ENCODE peak calls at places on chromosomes 1 and 21, in seven cellular contexts. One of them, this sample, is unnamed.
A peak's percentile ranks its signal among the peaks of the same experiment; 100 is the strongest.

GRCh38 chr1:3530086-3530930 is 75.8 kb downstream of the ARHGEF16 start:
- DNase-seq in Panc1: no peak
- DNase-seq in fibroblast of the aortic adventitia: peak; percentile 37
- DNase-seq in AG09309: no peak
- DNase-seq in psoas muscle: no peak
- DNase-seq in pancreas: no peak
- DNase-seq in stomach: peak; percentile 64
- DNase-seq in this sample: no peak

GRCh38 chr1:165885305-165885694 is 57.9 kb downstream of the UCK2 start:
- DNase-seq in AG09309: no peak
- DNase-seq in psoas muscle: no peak
- DNase-seq in Panc1: no peak
- DNase-seq in fibroblast of the aortic adventitia: no peak
- DNase-seq in pancreas: no peak
- DNase-seq in stomach: no peak
- DNase-seq in this sample: no peak

GRCh38 chr1:48036693-48037386 is 39.7 kb upstream of the TRABD2B start:
- DNase-seq in fibroblast of the aortic adventitia: peak; percentile 26
- DNase-seq in stomach: no peak
- DNase-seq in Panc1: no peak
- DNase-seq in psoas muscle: no peak
- DNase-seq in AG09309: no peak
- DNase-seq in pancreas: no peak
- DNase-seq in this sample: peak; percentile 88

GRCh38 chr1:204619721-204620120 is 65.8 kb downstream of the LRRN2 start:
- DNase-seq in Panc1: no peak
- DNase-seq in pancreas: no peak
- DNase-seq in psoas muscle: no peak
- DNase-seq in stomach: no peak
- DNase-seq in fibroblast of the aortic adventitia: no peak
- DNase-seq in AG09309: no peak
- DNase-seq in this sample: no peak

GRCh38 chr1:230589951-230590350 is 52.3 kb upstream of the COG2 start:
- DNase-seq in fibroblast of the aortic adventitia: no peak
- DNase-seq in stomach: no peak
- DNase-seq in AG09309: no peak
- DNase-seq in pancreas: no peak
- DNase-seq in Panc1: no peak
- DNase-seq in psoas muscle: no peak
- DNase-seq in this sample: no peak

GRCh38 chr1:154350383-154350782 is 25.1 kb downstream of the ATP8B2 start:
- DNase-seq in fibroblast of the aortic adventitia: no peak
- DNase-seq in Panc1: no peak
- DNase-seq in stomach: peak; percentile 52
- DNase-seq in pancreas: no peak
- DNase-seq in AG09309: no peak
- DNase-seq in psoas muscle: no peak
- DNase-seq in this sample: no peak

GRCh38 chr21:44987301-44987885 is 47.6 kb downstream of the SLX9 start:
- DNase-seq in fibroblast of the aortic adventitia: no peak
- DNase-seq in Panc1: no peak
- DNase-seq in AG09309: no peak
- DNase-seq in stomach: no peak
- DNase-seq in pancreas: no peak
- DNase-seq in psoas muscle: peak; percentile 45
- DNase-seq in this sample: no peak

GRCh38 chr1:55050283-55050682 is 10.9 kb downstream of the PCSK9 start:
- DNase-seq in psoas muscle: no peak
- DNase-seq in pancreas: no peak
- DNase-seq in fibroblast of the aortic adventitia: peak; percentile 57
- DNase-seq in Panc1: no peak
- DNase-seq in AG09309: peak; percentile 35
- DNase-seq in stomach: no peak
- DNase-seq in this sample: no peak

GRCh38 chr1:1134300-1134961 is 18.5 kb upstream of the C1orf159 start:
- DNase-seq in AG09309: no peak
- DNase-seq in fibroblast of the aortic adventitia: no peak
- DNase-seq in psoas muscle: no peak
- DNase-seq in stomach: no peak
- DNase-seq in pancreas: no peak
- DNase-seq in Panc1: no peak
- DNase-seq in this sample: no peak

GRCh38 chr1:225933072-225933471 is 7.9 kb downstream of the LEFTY2 start:
- DNase-seq in Panc1: peak; percentile 41
- DNase-seq in fibroblast of the aortic adventitia: peak; percentile 51
- DNase-seq in psoas muscle: no peak
- DNase-seq in pancreas: no peak
- DNase-seq in stomach: no peak
- DNase-seq in AG09309: no peak
- DNase-seq in this sample: no peak

GRCh38 chr1:152049291-152050073 is 12.7 kb upstream of the S100A11 start:
- DNase-seq in fibroblast of the aortic adventitia: peak; percentile 87
- DNase-seq in psoas muscle: no peak
- DNase-seq in pancreas: no peak
- DNase-seq in stomach: no peak
- DNase-seq in Panc1: no peak
- DNase-seq in AG09309: no peak
- DNase-seq in this sample: no peak

GRCh38 chr1:240337795-240338194 is 246.1 kb downstream of the FMN2 start:
- DNase-seq in pancreas: no peak
- DNase-seq in psoas muscle: no peak
- DNase-seq in AG09309: peak; percentile 96
- DNase-seq in Panc1: no peak
- DNase-seq in stomach: no peak
- DNase-seq in fibroblast of the aortic adventitia: peak; percentile 94
- DNase-seq in this sample: peak; percentile 54

GRCh38 chr1:12409676-12410075 is 179.8 kb downstream of the VPS13D start:
- DNase-seq in fibroblast of the aortic adventitia: peak; percentile 39
- DNase-seq in Panc1: no peak
- DNase-seq in pancreas: no peak
- DNase-seq in psoas muscle: no peak
- DNase-seq in AG09309: no peak
- DNase-seq in stomach: no peak
- DNase-seq in this sample: no peak

GRCh38 chr1:181483561-181484291 is 409 bp downstream of the CACNA1E start:
- DNase-seq in fibroblast of the aortic adventitia: no peak
- DNase-seq in stomach: no peak
- DNase-seq in Panc1: no peak
- DNase-seq in pancreas: no peak
- DNase-seq in psoas muscle: no peak
- DNase-seq in AG09309: no peak
- DNase-seq in this sample: no peak

GRCh38 chr1:12756756-12757433 is 10.9 kb downstream of the CFAP107 start:
- DNase-seq in Panc1: no peak
- DNase-seq in AG09309: no peak
- DNase-seq in psoas muscle: no peak
- DNase-seq in fibroblast of the aortic adventitia: no peak
- DNase-seq in pancreas: no peak
- DNase-seq in stomach: no peak
- DNase-seq in this sample: no peak

GRCh38 chr1:187374742-187375141 is 546.0 kb downstream of the PLA2G4A start:
- DNase-seq in psoas muscle: no peak
- DNase-seq in fibroblast of the aortic adventitia: no peak
- DNase-seq in stomach: no peak
- DNase-seq in AG09309: no peak
- DNase-seq in pancreas: no peak
- DNase-seq in Panc1: no peak
- DNase-seq in this sample: no peak

GRCh38 chr1:22124592-22125229 is 18.2 kb downstream of the WNT4 start:
- DNase-seq in psoas muscle: no peak
- DNase-seq in fibroblast of the aortic adventitia: no peak
- DNase-seq in pancreas: peak; percentile 21
- DNase-seq in AG09309: no peak
- DNase-seq in stomach: no peak
- DNase-seq in Panc1: no peak
- DNase-seq in this sample: no peak

GRCh38 chr1:151458936-151459330 is 361 bp downstream of the POGZ start:
- DNase-seq in Panc1: no peak
- DNase-seq in fibroblast of the aortic adventitia: peak; percentile 65
- DNase-seq in stomach: peak; percentile 63
- DNase-seq in AG09309: no peak
- DNase-seq in psoas muscle: peak; percentile 86
- DNase-seq in pancreas: peak; percentile 76
- DNase-seq in this sample: no peak

GRCh38 chr1:186757851-186758250 is 70.9 kb upstream of the PLA2G4A start:
- DNase-seq in stomach: no peak
- DNase-seq in Panc1: no peak
- DNase-seq in fibroblast of the aortic adventitia: no peak
- DNase-seq in AG09309: no peak
- DNase-seq in psoas muscle: no peak
- DNase-seq in pancreas: no peak
- DNase-seq in this sample: no peak

GRCh38 chr1:178461104-178461503 is 35.7 kb downstream of the CLEC20A start:
- DNase-seq in Panc1: no peak
- DNase-seq in stomach: no peak
- DNase-seq in fibroblast of the aortic adventitia: no peak
- DNase-seq in AG09309: no peak
- DNase-seq in pancreas: no peak
- DNase-seq in psoas muscle: no peak
- DNase-seq in this sample: no peak

GRCh38 chr1:220776725-220777326 is 9.9 kb upstream of the MTARC1 start:
- DNase-seq in AG09309: peak; percentile 17
- DNase-seq in psoas muscle: peak; percentile 91
- DNase-seq in pancreas: peak; percentile 98
- DNase-seq in fibroblast of the aortic adventitia: peak; percentile 67
- DNase-seq in Panc1: peak; percentile 28
- DNase-seq in stomach: peak; percentile 90
- DNase-seq in this sample: no peak

GRCh38 chr1:25192154-25192553 is 40.1 kb downstream of the SYF2 start:
- DNase-seq in stomach: no peak
- DNase-seq in Panc1: no peak
- DNase-seq in pancreas: no peak
- DNase-seq in fibroblast of the aortic adventitia: no peak
- DNase-seq in AG09309: no peak
- DNase-seq in psoas muscle: no peak
- DNase-seq in this sample: no peak

GRCh38 chr1:24986372-24986979 is 56.4 kb upstream of the RUNX3 start:
- DNase-seq in psoas muscle: peak; percentile 39
- DNase-seq in stomach: no peak
- DNase-seq in pancreas: no peak
- DNase-seq in AG09309: no peak
- DNase-seq in fibroblast of the aortic adventitia: peak; percentile 51
- DNase-seq in Panc1: no peak
- DNase-seq in this sample: no peak

GRCh38 chr1:20100632-20101355 is 18.5 kb downstream of the PLA2G2D start:
- DNase-seq in Panc1: peak; percentile 56
- DNase-seq in fibroblast of the aortic adventitia: peak; percentile 75
- DNase-seq in AG09309: peak; percentile 24
- DNase-seq in pancreas: no peak
- DNase-seq in stomach: peak; percentile 38
- DNase-seq in psoas muscle: no peak
- DNase-seq in this sample: no peak

GRCh38 chr21:46188226-46189212 is 4.3 kb upstream of the SPATC1L start:
- DNase-seq in fibroblast of the aortic adventitia: peak; percentile 45
- DNase-seq in psoas muscle: peak; percentile 76
- DNase-seq in stomach: no peak
- DNase-seq in AG09309: no peak
- DNase-seq in Panc1: no peak
- DNase-seq in pancreas: no peak
- DNase-seq in this sample: no peak

DNA sequence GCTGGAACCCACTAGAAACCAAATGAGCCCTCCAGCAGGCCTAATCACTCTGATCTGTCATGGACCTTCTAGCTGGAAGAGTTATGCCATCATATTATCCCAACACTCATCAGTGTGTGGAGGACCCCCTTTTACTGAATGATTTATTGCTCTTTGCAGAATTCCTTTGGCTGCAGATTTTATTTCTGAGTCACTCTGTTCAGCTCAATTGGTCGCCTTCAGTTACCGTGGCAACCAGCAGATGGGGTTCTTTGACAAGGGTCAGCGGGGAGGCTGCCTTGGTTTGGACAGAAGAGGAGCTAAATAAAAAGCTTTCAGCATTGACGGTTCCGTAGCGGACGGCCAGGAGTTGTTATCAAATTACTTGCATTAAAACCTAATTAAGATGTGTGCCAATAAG is 220.1 kb downstream of the SDCCAG8 start:
- DNase-seq in fibroblast of the aortic adventitia: peak; percentile 18
- DNase-seq in Panc1: no peak
- DNase-seq in pancreas: no peak
- DNase-seq in psoas muscle: no peak
- DNase-seq in AG09309: no peak
- DNase-seq in stomach: no peak
- DNase-seq in this sample: no peak
- TF ChIP-seq CTCF in fibroblast of the aortic adventitia: no peak
- TF ChIP-seq CTCF in Panc1: no peak
- TF ChIP-seq CTCF in pancreas: no peak
- TF ChIP-seq CTCF in psoas muscle: no peak
- TF ChIP-seq CTCF in AG09309: peak; percentile 24
- TF ChIP-seq CTCF in stomach: no peak
- TF ChIP-seq CTCF in this sample: no peak

GRCh38 chr1:44217809-44218410 is 4.6 kb downstream of the DMAP1 start:
- DNase-seq in pancreas: peak; percentile 90
- DNase-seq in AG09309: no peak
- DNase-seq in psoas muscle: peak; percentile 78
- DNase-seq in fibroblast of the aortic adventitia: peak; percentile 70
- DNase-seq in stomach: peak; percentile 82
- DNase-seq in Panc1: peak; percentile 61
- DNase-seq in this sample: no peak
- TF ChIP-seq CTCF in pancreas: peak; percentile 85
- TF ChIP-seq CTCF in AG09309: peak; percentile 89
- TF ChIP-seq CTCF in psoas muscle: peak; percentile 80
- TF ChIP-seq CTCF in fibroblast of the aortic adventitia: peak; percentile 96
- TF ChIP-seq CTCF in stomach: peak; percentile 86
- TF ChIP-seq CTCF in Panc1: peak; percentile 94
- TF ChIP-seq CTCF in this sample: peak; percentile 97

GRCh38 chr1:207840380-207840779 is 70.5 kb downstream of the CD34 start:
- DNase-seq in psoas muscle: no peak
- DNase-seq in fibroblast of the aortic adventitia: no peak
- DNase-seq in stomach: no peak
- DNase-seq in Panc1: no peak
- DNase-seq in pancreas: no peak
- DNase-seq in AG09309: no peak
- DNase-seq in this sample: no peak
- TF ChIP-seq CTCF in psoas muscle: peak; percentile 14
- TF ChIP-seq CTCF in fibroblast of the aortic adventitia: no peak
- TF ChIP-seq CTCF in stomach: no peak
- TF ChIP-seq CTCF in Panc1: no peak
- TF ChIP-seq CTCF in pancreas: no peak
- TF ChIP-seq CTCF in AG09309: no peak
- TF ChIP-seq CTCF in this sample: peak; percentile 21

DNA sequence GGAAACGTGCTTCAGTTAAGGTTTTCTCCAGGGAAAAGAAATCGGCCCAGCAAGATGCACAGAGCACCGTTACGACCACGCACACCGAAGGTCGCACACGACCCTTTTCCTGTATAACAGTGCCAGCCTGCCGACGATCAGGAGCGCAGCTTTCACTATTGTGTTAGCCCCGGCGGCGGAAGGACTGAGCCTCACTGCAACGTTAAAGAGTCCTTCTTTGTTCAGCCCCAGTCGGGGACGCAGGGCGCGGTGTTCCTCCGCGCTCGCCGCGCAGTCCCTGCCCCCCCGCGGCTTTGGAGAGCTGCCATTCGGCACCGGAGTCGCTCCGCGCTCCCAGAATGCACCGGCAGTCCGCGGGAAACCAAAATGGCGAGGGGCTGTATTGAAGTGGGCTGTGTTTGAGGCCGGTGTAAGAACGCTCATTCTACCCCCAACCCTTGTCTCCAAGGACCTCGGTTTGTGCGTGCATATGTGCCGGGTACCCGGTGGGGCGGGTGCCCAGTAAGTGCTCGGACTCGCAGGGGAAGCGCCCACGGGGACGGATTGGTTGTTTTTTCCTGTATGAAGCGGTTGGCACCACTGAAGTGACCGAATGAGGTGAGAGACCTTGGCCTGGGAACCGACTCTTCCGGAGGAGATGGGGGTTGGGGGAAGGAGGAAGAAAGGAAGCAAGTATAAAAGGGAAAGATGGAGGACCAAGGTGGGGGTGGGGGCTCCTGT is at the start of gene MTF2:
- DNase-seq in AG09309: peak; percentile 93
- DNase-seq in fibroblast of the aortic adventitia: peak; percentile 97
- DNase-seq in stomach: peak; percentile 96
- DNase-seq in psoas muscle: peak; percentile 98
- DNase-seq in Panc1: peak; percentile 73
- DNase-seq in pancreas: peak; percentile 98
- DNase-seq in this sample: peak; percentile 92
- TF ChIP-seq CTCF in AG09309: no peak
- TF ChIP-seq CTCF in fibroblast of the aortic adventitia: no peak
- TF ChIP-seq CTCF in stomach: no peak
- TF ChIP-seq CTCF in psoas muscle: no peak
- TF ChIP-seq CTCF in Panc1: no peak
- TF ChIP-seq CTCF in pancreas: no peak
- TF ChIP-seq CTCF in this sample: no peak

This sample was measured in retinal pigment epithelial cell.